ENCODE peak calls at places on chromosomes 3 and 15, in five cellular contexts. One of them, this sample, is unnamed.

GRCh38 chr3:165744025-165744424 is 93.2 kb downstream of the BCHE start:
- DNase-seq in tibial nerve: no peak
- DNase-seq in IMR-90: no peak
- DNase-seq in GM23248: no peak
- DNase-seq in aorta: no peak
- DNase-seq in this sample: no peak

GRCh38 chr15:68969298-68969697 is 39.0 kb downstream of the SPESP1 start:
- DNase-seq in IMR-90: no peak
- DNase-seq in tibial nerve: no peak
- DNase-seq in aorta: no peak
- DNase-seq in GM23248: no peak
- DNase-seq in this sample: no peak

GRCh38 chr15:86877171-86877631 is 797.5 kb downstream of the AGBL1 start:
- DNase-seq in IMR-90: no peak
- DNase-seq in GM23248: no peak
- DNase-seq in aorta: no peak
- DNase-seq in tibial nerve: no peak
- DNase-seq in this sample: no peak

GRCh38 chr3:185813691-185814215 is 11.1 kb downstream of the IGF2BP2 start:
- DNase-seq in GM23248: peak; percentile 70
- DNase-seq in IMR-90: peak; percentile 86
- DNase-seq in aorta: no peak
- DNase-seq in tibial nerve: no peak
- DNase-seq in this sample: no peak

GRCh38 chr3:61416618-61417017 is 144.8 kb upstream of the PTPRG start:
- DNase-seq in GM23248: no peak
- DNase-seq in IMR-90: no peak
- DNase-seq in aorta: no peak
- DNase-seq in tibial nerve: no peak
- DNase-seq in this sample: no peak

GRCh38 chr15:33149919-33150318 is 44.6 kb downstream of the FMN1 start:
- DNase-seq in tibial nerve: no peak
- DNase-seq in IMR-90: peak; percentile 30
- DNase-seq in GM23248: peak; percentile 41
- DNase-seq in aorta: no peak
- DNase-seq in this sample: no peak

GRCh38 chr15:66682865-66683264 is 19.2 kb upstream of the SMAD6 start:
- DNase-seq in tibial nerve: no peak
- DNase-seq in GM23248: peak; percentile 62
- DNase-seq in aorta: no peak
- DNase-seq in IMR-90: peak; percentile 43
- DNase-seq in this sample: peak; percentile 49

GRCh38 chr15:25243800-25244097 is 195.1 kb downstream of the UBE3A start:
- DNase-seq in IMR-90: no peak
- DNase-seq in aorta: peak; percentile 32
- DNase-seq in tibial nerve: no peak
- DNase-seq in GM23248: no peak
- DNase-seq in this sample: no peak

GRCh38 chr3:74402821-74403220 is 211.6 kb downstream of the CNTN3 start:
- DNase-seq in IMR-90: no peak
- DNase-seq in aorta: no peak
- DNase-seq in tibial nerve: no peak
- DNase-seq in GM23248: no peak
- DNase-seq in this sample: no peak

GRCh38 chr15:101435761-101436160 is 53.7 kb downstream of the PCSK6 start:
- DNase-seq in tibial nerve: no peak
- DNase-seq in IMR-90: no peak
- DNase-seq in aorta: no peak
- DNase-seq in GM23248: no peak
- DNase-seq in this sample: no peak

GRCh38 chr3:161567962-161568361 is 71.4 kb downstream of the OTOL1 start:
- DNase-seq in IMR-90: no peak
- DNase-seq in tibial nerve: no peak
- DNase-seq in GM23248: peak; percentile 81
- DNase-seq in aorta: no peak
- DNase-seq in this sample: no peak

GRCh38 chr3:149245738-149246451 is 24.3 kb upstream of the CP start:
- DNase-seq in GM23248: peak; percentile 86
- DNase-seq in IMR-90: peak; percentile 54
- DNase-seq in tibial nerve: no peak
- DNase-seq in aorta: no peak
- DNase-seq in this sample: peak; percentile 41

GRCh38 chr3:88912294-88913014 is 195.0 kb upstream of the EPHA3 start:
- DNase-seq in aorta: no peak
- DNase-seq in tibial nerve: no peak
- DNase-seq in IMR-90: no peak
- DNase-seq in GM23248: no peak
- DNase-seq in this sample: no peak

GRCh38 chr15:57631386-57632110 is 39.8 kb downstream of the MYZAP start:
- DNase-seq in aorta: no peak
- DNase-seq in GM23248: no peak
- DNase-seq in IMR-90: no peak
- DNase-seq in tibial nerve: no peak
- DNase-seq in this sample: no peak

GRCh38 chr15:39595621-39596221 is 14.8 kb downstream of the THBS1 start:
- DNase-seq in GM23248: peak; percentile 58
- DNase-seq in tibial nerve: no peak
- DNase-seq in IMR-90: peak; percentile 43
- DNase-seq in aorta: no peak
- DNase-seq in this sample: no peak

GRCh38 chr15:33722005-33722672 is 246.2 kb upstream of the CHRM5 start:
- DNase-seq in GM23248: peak; percentile 83
- DNase-seq in tibial nerve: no peak
- DNase-seq in IMR-90: peak; percentile 77
- DNase-seq in aorta: no peak
- DNase-seq in this sample: no peak

GRCh38 chr3:97940034-97940433 is 32.2 kb downstream of the RIOX2 start:
- DNase-seq in GM23248: no peak
- DNase-seq in tibial nerve: no peak
- DNase-seq in aorta: no peak
- DNase-seq in IMR-90: no peak
- DNase-seq in this sample: no peak

GRCh38 chr3:41195970-41196369 is 3.3 kb upstream of the CTNNB1 start:
- DNase-seq in IMR-90: no peak
- DNase-seq in GM23248: no peak
- DNase-seq in aorta: no peak
- DNase-seq in tibial nerve: no peak
- DNase-seq in this sample: no peak

GRCh38 chr3:25097023-25097422 is 331.0 kb upstream of the RARB start:
- DNase-seq in IMR-90: no peak
- DNase-seq in tibial nerve: no peak
- DNase-seq in aorta: no peak
- DNase-seq in GM23248: no peak
- DNase-seq in this sample: no peak

GRCh38 chr15:34783986-34784385 is 11.4 kb downstream of the ACTC1 start:
- DNase-seq in tibial nerve: no peak
- DNase-seq in IMR-90: no peak
- DNase-seq in aorta: no peak
- DNase-seq in GM23248: no peak
- DNase-seq in this sample: no peak

GRCh38 chr15:71940004-71940588 is 129.7 kb downstream of the NR2E3 start:
- DNase-seq in aorta: no peak
- DNase-seq in IMR-90: peak; percentile 9
- DNase-seq in GM23248: no peak
- DNase-seq in tibial nerve: no peak
- DNase-seq in this sample: no peak

GRCh38 chr3:184608209-184608608 is 46.6 kb downstream of the EPHB3 start:
- DNase-seq in IMR-90: no peak
- DNase-seq in GM23248: no peak
- DNase-seq in tibial nerve: no peak
- DNase-seq in aorta: no peak
- DNase-seq in this sample: no peak

GRCh38 chr3:72894941-72895552 is 7.2 kb downstream of the GXYLT2 start:
- DNase-seq in IMR-90: no peak
- DNase-seq in aorta: no peak
- DNase-seq in GM23248: no peak
- DNase-seq in tibial nerve: no peak
- DNase-seq in this sample: no peak

GRCh38 chr3:151135548-151136337 is 50.3 kb downstream of the MED12L start:
- DNase-seq in GM23248: no peak
- DNase-seq in tibial nerve: no peak
- DNase-seq in IMR-90: no peak
- DNase-seq in aorta: no peak
- DNase-seq in this sample: no peak

GRCh38 chr3:142240708-142241107 is 15.3 kb upstream of the GK5 start:
- DNase-seq in aorta: no peak
- DNase-seq in GM23248: no peak
- DNase-seq in IMR-90: no peak
- DNase-seq in tibial nerve: no peak
- DNase-seq in this sample: no peak

GRCh38 chr15:95551580-95551979 is 778.9 kb upstream of the NR2F2 start:
- DNase-seq in aorta: no peak
- DNase-seq in GM23248: no peak
- DNase-seq in tibial nerve: no peak
- DNase-seq in IMR-90: no peak
- DNase-seq in this sample: no peak

GRCh38 chr15:82129769-82130168 is 84.0 kb upstream of the MEX3B start:
- DNase-seq in GM23248: peak; percentile 93
- DNase-seq in aorta: no peak
- DNase-seq in IMR-90: peak; percentile 96
- DNase-seq in tibial nerve: no peak
- DNase-seq in this sample: no peak

GRCh38 chr15:80978685-80979084 is 10.9 kb downstream of the MESD start:
- DNase-seq in tibial nerve: no peak
- DNase-seq in GM23248: peak; percentile 45
- DNase-seq in IMR-90: peak; percentile 61
- DNase-seq in aorta: no peak
- DNase-seq in this sample: no peak

GRCh38 chr3:37806505-37807291 is 55.0 kb upstream of the CTDSPL start:
- DNase-seq in GM23248: no peak
- DNase-seq in aorta: no peak
- DNase-seq in tibial nerve: no peak
- DNase-seq in IMR-90: no peak
- DNase-seq in this sample: no peak

GRCh38 chr15:41104234-41104633 is 11.8 kb downstream of the INO80 start:
- DNase-seq in aorta: no peak
- DNase-seq in IMR-90: peak; percentile 79
- DNase-seq in GM23248: peak; percentile 84
- DNase-seq in tibial nerve: no peak
- DNase-seq in this sample: no peak

GRCh38 chr3:195219351-195220045 is 51.5 kb downstream of the XXYLT1 start:
- DNase-seq in aorta: no peak
- DNase-seq in IMR-90: no peak
- DNase-seq in GM23248: no peak
- DNase-seq in tibial nerve: no peak
- DNase-seq in this sample: no peak

GRCh38 chr3:195221876-195222617 is 48.9 kb downstream of the XXYLT1 start:
- DNase-seq in IMR-90: no peak
- DNase-seq in tibial nerve: no peak
- DNase-seq in aorta: no peak
- DNase-seq in GM23248: no peak
- DNase-seq in this sample: no peak

GRCh38 chr3:195224980-195225580 is 45.9 kb downstream of the XXYLT1 start:
- DNase-seq in aorta: no peak
- DNase-seq in IMR-90: no peak
- DNase-seq in tibial nerve: no peak
- DNase-seq in GM23248: no peak
- DNase-seq in this sample: no peak

GRCh38 chr3:195224156-195224979 is 46.6 kb downstream of the XXYLT1 start:
- DNase-seq in GM23248: peak; percentile 10
- DNase-seq in tibial nerve: no peak
- DNase-seq in IMR-90: no peak
- DNase-seq in aorta: no peak
- DNase-seq in this sample: no peak

GRCh38 chr3:195221015-195221853 is 49.7 kb downstream of the XXYLT1 start:
- DNase-seq in GM23248: peak; percentile 62
- DNase-seq in IMR-90: peak; percentile 26
- DNase-seq in tibial nerve: no peak
- DNase-seq in aorta: peak; percentile 86
- DNase-seq in this sample: no peak
- H3K27ac ChIP-seq in GM23248: no peak overlapping the region
- H3K27ac ChIP-seq in IMR-90: no peak overlapping the region
- H3K27ac ChIP-seq in tibial nerve: peak overlapping the region; percentile 22
- H3K27ac ChIP-seq in aorta: peak overlapping the region; percentile 45
- H3K27ac ChIP-seq in this sample: no peak overlapping the region

DNA sequence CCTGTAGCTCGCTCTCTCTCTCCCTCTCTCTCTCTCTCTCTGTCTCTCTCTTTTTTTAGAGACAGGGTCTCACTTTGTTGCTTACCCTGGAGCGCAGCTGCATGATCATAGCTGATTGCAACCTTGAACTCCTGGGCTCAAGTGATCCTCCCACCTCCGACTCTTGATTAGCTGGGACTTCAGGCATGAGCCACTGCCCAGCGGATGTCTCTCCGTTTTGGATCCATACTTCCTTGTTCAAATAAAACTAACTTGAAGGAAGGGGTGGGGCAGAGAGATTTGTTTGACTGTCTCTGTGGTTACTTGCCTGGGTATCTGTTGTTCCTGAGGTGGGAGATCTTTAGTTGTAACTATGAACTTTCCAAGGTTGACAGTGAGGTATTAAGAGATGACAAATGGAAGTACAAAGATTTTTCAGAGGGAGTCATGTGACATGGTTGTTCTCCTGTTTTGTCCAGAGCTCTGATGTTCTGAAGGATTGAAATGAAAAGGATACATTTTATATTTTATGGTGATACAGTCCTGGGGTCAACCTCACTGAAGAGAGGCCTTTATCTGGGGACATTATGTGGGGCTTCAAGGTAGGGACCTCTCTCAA is 47.0 kb downstream of the STARD9 start:
- DNase-seq in GM23248: no peak
- DNase-seq in aorta: no peak
- DNase-seq in IMR-90: no peak
- DNase-seq in tibial nerve: no peak
- DNase-seq in this sample: no peak
- H3K27ac ChIP-seq in GM23248: no peak overlapping the region
- H3K27ac ChIP-seq in aorta: no peak overlapping the region
- H3K27ac ChIP-seq in IMR-90: no peak overlapping the region
- H3K27ac ChIP-seq in tibial nerve: no peak overlapping the region
- H3K27ac ChIP-seq in this sample: no peak overlapping the region

GRCh38 chr15:50881121-50882048 is 27.1 kb upstream of the AP4E1 start:
- DNase-seq in GM23248: peak; percentile 31
- DNase-seq in aorta: no peak
- DNase-seq in tibial nerve: no peak
- DNase-seq in IMR-90: peak; percentile 19
- DNase-seq in this sample: no peak
- H3K27ac ChIP-seq in GM23248: peak overlapping the region; percentile 96
- H3K27ac ChIP-seq in aorta: no peak overlapping the region
- H3K27ac ChIP-seq in tibial nerve: no peak overlapping the region
- H3K27ac ChIP-seq in IMR-90: peak overlapping the region; percentile 64
- H3K27ac ChIP-seq in this sample: peak overlapping the region; percentile 67

GRCh38 chr3:57011022-57011421 is 49.4 kb upstream of the SPATA12 start:
- DNase-seq in aorta: no peak
- DNase-seq in GM23248: no peak
- DNase-seq in tibial nerve: no peak
- DNase-seq in IMR-90: no peak
- DNase-seq in this sample: no peak

GRCh38 chr3:57009802-57010201 is 50.7 kb upstream of the SPATA12 start:
- DNase-seq in IMR-90: no peak
- DNase-seq in tibial nerve: no peak
- DNase-seq in aorta: no peak
- DNase-seq in GM23248: no peak
- DNase-seq in this sample: no peak

GRCh38 chr3:57015350-57015729 is 45.1 kb upstream of the SPATA12 start:
- DNase-seq in tibial nerve: no peak
- DNase-seq in IMR-90: no peak
- DNase-seq in GM23248: no peak
- DNase-seq in aorta: no peak
- DNase-seq in this sample: no peak

GRCh38 chr3:57015912-57016311 is 44.6 kb upstream of the SPATA12 start:
- DNase-seq in GM23248: no peak
- DNase-seq in IMR-90: no peak
- DNase-seq in aorta: no peak
- DNase-seq in tibial nerve: no peak
- DNase-seq in this sample: no peak

GRCh38 chr3:57012847-57013246 is 47.6 kb upstream of the SPATA12 start:
- DNase-seq in IMR-90: no peak
- DNase-seq in tibial nerve: no peak
- DNase-seq in GM23248: no peak
- DNase-seq in aorta: no peak
- DNase-seq in this sample: no peak
- H3K27ac ChIP-seq in IMR-90: no peak overlapping the region
- H3K27ac ChIP-seq in tibial nerve: no peak overlapping the region
- H3K27ac ChIP-seq in GM23248: no peak overlapping the region
- H3K27ac ChIP-seq in aorta: no peak overlapping the region
- H3K27ac ChIP-seq in this sample: no peak overlapping the region